ENCODE peak calls at places on chromosomes 3 and 15, in five cellular contexts. E, N, C, Q and M are unnamed samples.

GRCh38 chr3:69386535-69387385 is 872 bp upstream of the FRMD4B start:
- DNase-seq in Q (no peak), C (no peak), N (no peak), E (no peak), M (peak; percentile 72)

GRCh38 chr3:193552911-193553310 is 1.8 kb downstream of the ATP13A4 start:
- DNase-seq in E (no peak), N (no peak), Q (no peak), C (no peak), M (no peak)

GRCh38 chr3:195094211-195094921 is 176.6 kb downstream of the XXYLT1 start:
- DNase-seq in N (no peak), C (no peak), E (no peak), Q (no peak), M (no peak)

GRCh38 chr3:105791134-105791533 is 77.7 kb downstream of the CBLB start:
- DNase-seq in N (no peak), Q (no peak), E (peak; percentile 76), C (peak; percentile 70), M (no peak)

GRCh38 chr15:39416258-39416657 is 164.6 kb upstream of the THBS1 start:
- DNase-seq in E (no peak), Q (no peak), N (no peak), C (no peak), M (no peak)

GRCh38 chr3:130687327-130687726 is 59.3 kb downstream of the PIK3R4 start:
- DNase-seq in N (no peak), E (no peak), C (no peak), Q (no peak), M (no peak)

GRCh38 chr3:17500618-17501017 is 241.8 kb downstream of the TBC1D5 start:
- DNase-seq in C (no peak), E (no peak), N (no peak), Q (no peak), M (peak; percentile 47)

GRCh38 chr15:60737217-60737616 is 258.3 kb upstream of the ICE2 start:
- DNase-seq in Q (no peak), E (no peak), C (no peak), N (no peak), M (no peak)

GRCh38 chr3:122893754-122894668 is 99.1 kb downstream of the SLC49A4 start:
- DNase-seq in N (peak; percentile 58), C (no peak), E (peak; percentile 35), Q (no peak), M (peak; percentile 87)

GRCh38 chr3:139318431-139318816 is 25.4 kb upstream of the MRPS22 start:
- DNase-seq in N (no peak), C (peak; percentile 34), E (no peak), Q (no peak), M (peak; percentile 68)

GRCh38 chr15:74954515-74954914 is 2.1 kb downstream of the RPP25 start:
- DNase-seq in Q (peak; percentile 23), C (peak; percentile 91), E (peak; percentile 88), N (peak; percentile 59), M (no peak)

GRCh38 chr3:174132421-174133042 is 726.6 kb upstream of the NAALADL2 start:
- DNase-seq in E (no peak), C (no peak), N (no peak), Q (no peak), M (peak; percentile 5)

GRCh38 chr3:46208167-46208704 is at the start of gene CCR1:
- DNase-seq in C (peak; percentile 62), N (peak; percentile 48), Q (no peak), E (peak; percentile 20), M (peak; percentile 49)

GRCh38 chr15:47824185-47824584 is 106.9 kb downstream of the SEMA6D start:
- DNase-seq in E (no peak), Q (no peak), C (no peak), N (no peak), M (peak; percentile 90)

GRCh38 chr3:124999317-124999716 is 56.5 kb downstream of the HEG1 start:
- DNase-seq in N (no peak), Q (no peak), C (no peak), E (no peak), M (no peak)

GRCh38 chr3:9781978-9782575 is 10.2 kb downstream of the TADA3 start:
- DNase-seq in N (no peak), E (no peak), Q (no peak), C (no peak), M (peak; percentile 72)

GRCh38 chr3:64939747-64940450 is 252.1 kb upstream of the ADAMTS9 start:
- DNase-seq in N (no peak), E (no peak), C (no peak), Q (no peak), M (no peak)

GRCh38 chr3:38438421-38438820 is 15.3 kb upstream of the ACVR2B start:
- DNase-seq in C (peak; percentile 45), Q (no peak), E (no peak), N (no peak), M (peak; percentile 50)

GRCh38 chr3:9779197-9779596 is 9.4 kb upstream of the CAMK1 start:
- DNase-seq in Q (no peak), C (no peak), N (no peak), E (no peak), M (no peak)

GRCh38 chr15:98722645-98723044 is 74.3 kb downstream of the IGF1R start:
- DNase-seq in C (no peak), N (no peak), E (no peak), Q (no peak), M (no peak)

GRCh38 chr15:71114066-71114680 is 1.1 kb upstream of the THSD4 start:
- DNase-seq in Q (no peak), C (no peak), N (no peak), E (no peak), M (no peak)

GRCh38 chr15:75591655-75592364 is 12.7 kb upstream of the PTPN9 start:
- DNase-seq in E (no peak), N (no peak), C (no peak), Q (no peak), M (no peak)

GRCh38 chr3:45986303-45986982 is 9.2 kb downstream of the FYCO1 start:
- DNase-seq in N (peak; percentile 68), Q (no peak), C (peak; percentile 73), E (peak; percentile 82), M (peak; percentile 77)

GRCh38 chr15:31471731-31472430 is 145.2 kb downstream of the KLF13 start:
- DNase-seq in N (no peak), E (peak; percentile 95), C (peak; percentile 88), Q (no peak), M (peak; percentile 64)

GRCh38 chr3:66236281-66236680 is 15.5 kb downstream of the SLC25A26 start:
- DNase-seq in C (peak; percentile 43), E (peak; percentile 18), N (no peak), Q (no peak), M (no peak)
- TF ChIP-seq CTCF in C (peak; percentile 37), E (peak; percentile 36), N (no peak), Q (no peak), M (no peak)

GRCh38 chr3:119330858-119331257 is 36.7 kb downstream of the ARHGAP31 start:
- DNase-seq in E (no peak), C (no peak), Q (no peak), N (no peak), M (no peak)
- TF ChIP-seq CTCF in E (no peak), C (no peak), Q (no peak), N (no peak), M (no peak)

DNA sequence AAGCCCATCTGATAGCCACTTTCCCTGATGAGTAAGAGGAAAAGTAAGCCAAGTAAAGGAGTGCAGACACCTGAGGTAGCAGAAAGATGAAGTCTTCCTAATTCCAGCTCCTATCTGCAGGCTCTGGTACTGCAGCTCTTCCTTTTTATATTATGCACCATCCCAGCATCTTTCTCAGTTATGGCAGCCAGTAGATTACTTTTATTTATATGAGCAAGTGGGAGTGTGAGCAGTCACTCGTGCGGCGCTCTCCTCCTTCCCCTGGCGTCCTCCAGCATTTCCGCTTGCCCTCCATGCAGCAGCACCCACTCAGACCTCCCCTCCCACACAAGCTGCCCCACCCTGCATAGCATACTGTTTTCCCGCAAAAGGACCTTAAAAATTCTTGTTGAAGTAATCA is 465.9 kb upstream of the DPPA4 start:
- DNase-seq in Q (no peak), C (no peak), N (no peak), E (no peak), M (peak; percentile 45)
- TF ChIP-seq CTCF in Q (no peak), C (peak; percentile 37), N (no peak), E (peak; percentile 45), M (peak; percentile 60)

GRCh38 chr15:91289324-91289723 is 189.3 kb downstream of the SV2B start:
- DNase-seq in N (no peak), E (no peak), Q (no peak), C (no peak), M (no peak)
- TF ChIP-seq CTCF in N (no peak), E (no peak), Q (no peak), C (no peak), M (no peak)

GRCh38 chr3:119388577-119388976 is 74.8 kb downstream of the TMEM39A start:
- DNase-seq in N (no peak), C (no peak), Q (no peak), E (no peak), M (no peak)
- TF ChIP-seq CTCF in N (no peak), C (peak; percentile 12), Q (no peak), E (peak; percentile 5), M (no peak)

DNA sequence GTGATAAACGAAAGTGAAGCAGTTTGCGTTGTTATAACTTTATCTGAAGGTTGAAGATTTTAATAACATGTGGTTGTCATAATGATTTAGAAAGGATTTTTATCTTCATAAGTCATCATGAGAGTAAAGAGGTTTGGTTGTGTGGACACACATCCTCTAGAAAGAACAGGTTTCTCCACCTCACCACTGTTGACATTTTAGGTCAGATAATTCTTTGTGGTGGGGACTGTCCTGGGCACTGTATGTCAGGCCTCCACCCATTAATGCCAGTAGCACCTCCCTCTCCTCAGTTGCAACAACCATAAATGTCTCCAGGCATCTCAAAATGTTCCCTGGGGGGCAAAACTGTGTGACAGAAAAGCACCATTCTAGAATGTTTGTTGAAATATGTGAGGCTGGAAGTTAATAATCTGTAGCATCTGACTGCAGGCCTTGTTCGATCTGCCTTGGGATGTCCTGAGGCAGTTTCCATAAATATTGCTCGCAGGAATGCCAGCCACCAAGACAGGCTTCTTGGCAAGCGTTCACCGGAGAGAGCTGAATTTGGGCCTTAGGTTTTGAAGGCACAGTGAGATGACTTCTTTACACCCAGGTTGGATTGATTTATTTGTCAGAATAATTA is 100.1 kb downstream of the ADAMTSL3 start:
- DNase-seq in N (no peak), C (no peak), Q (no peak), E (no peak), M (no peak)
- TF ChIP-seq CTCF in N (no peak), C (no peak), Q (no peak), E (no peak), M (no peak)

DNA sequence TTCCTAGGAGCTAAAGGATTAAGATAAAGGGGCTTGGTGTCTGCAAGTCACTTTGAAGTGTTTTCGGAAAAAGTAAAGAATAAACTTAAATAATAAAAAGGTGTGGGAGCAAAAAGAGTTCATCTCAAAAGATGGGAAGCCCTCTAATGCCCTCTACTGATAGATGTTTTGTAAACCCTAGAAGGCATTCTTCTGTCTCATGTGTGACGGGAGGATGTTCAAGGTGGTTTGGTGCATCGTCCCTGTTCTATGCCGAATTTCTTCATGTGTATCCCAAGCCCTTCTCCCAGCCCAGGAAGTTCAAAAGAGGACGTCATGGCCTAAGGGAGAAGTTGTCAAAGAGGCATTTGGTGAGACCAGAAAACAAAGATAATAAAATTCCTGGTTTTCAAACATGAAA is 37.2 kb downstream of the CCK start:
- DNase-seq in C (peak; percentile 11), E (peak; percentile 14), Q (no peak), N (no peak), M (peak; percentile 31)
- TF ChIP-seq CTCF in C (peak; percentile 16), E (no peak), Q (no peak), N (peak; percentile 10), M (peak; percentile 46)

DNA sequence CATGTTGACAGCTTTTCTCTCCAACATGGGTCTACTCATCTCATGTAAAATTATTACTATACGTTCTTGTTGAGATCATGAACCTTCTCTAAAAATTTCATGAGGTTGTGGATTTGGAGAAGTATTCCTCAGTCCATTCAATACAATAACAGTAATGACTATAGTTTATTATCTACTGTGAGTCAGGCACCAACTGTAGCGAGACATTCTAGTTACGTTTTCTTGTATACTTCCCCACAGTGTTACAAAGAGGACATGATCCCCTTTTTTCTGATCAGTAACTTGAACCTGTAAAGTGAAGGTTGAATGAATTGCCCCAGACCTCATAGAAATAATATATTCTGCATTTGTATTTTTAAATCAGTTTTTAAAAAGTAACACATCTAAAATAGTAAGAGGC is 76.4 kb downstream of the AKAP13 start:
- DNase-seq in C (no peak), E (no peak), N (no peak), Q (no peak), M (no peak)
- TF ChIP-seq CTCF in C (no peak), E (no peak), N (no peak), Q (no peak), M (no peak)